ENCODE peak calls at places on chromosomes 5 and 9, in four cellular contexts. K is AG09309, Q is GM19239, S is kidney glomerular epithelial cell. E is an unnamed sample.

GRCh38 chr5:179488464-179488863 is 61.9 kb upstream of the RUFY1 start:
- DNase-seq in S (no peak), Q (no peak), K (no peak), E (no peak)

GRCh38 chr5:142080248-142080647 is 28.3 kb upstream of the NDFIP1 start:
- DNase-seq in Q (no peak), S (no peak), K (no peak), E (no peak)

GRCh38 chr5:142644127-142644526 is 41.8 kb downstream of the FGF1 start:
- DNase-seq in K (no peak), Q (no peak), S (peak), E (no peak)

GRCh38 chr9:91951944-91952520 is 2.0 kb upstream of the ROR2 start:
- DNase-seq in K (no peak), Q (no peak), S (no peak), E (no peak)

GRCh38 chr5:5140051-5141010 is at the start of gene ADAMTS16:
- DNase-seq in Q (no peak), S (no peak), K (no peak), E (peak)

GRCh38 chr5:127804886-127805426 is 101.8 kb downstream of the CCDC192 start:
- DNase-seq in S (no peak), K (no peak), Q (no peak), E (no peak)

GRCh38 chr9:136886610-136887597 is 588 bp downstream of the TRAF2 start:
- DNase-seq in K (no peak), S (no peak), Q (peak), E (no peak)

GRCh38 chr5:150301170-150301505 is 1.6 kb downstream of the ARSI start:
- DNase-seq in K (no peak), Q (no peak), S (no peak), E (no peak)

GRCh38 chr9:94082956-94083355 is 1.3 kb upstream of the PTPDC1 start:
- DNase-seq in K (no peak), Q (no peak), S (no peak), E (no peak)

GRCh38 chr9:72980600-72981265 is 27.9 kb upstream of the ALDH1A1 start:
- DNase-seq in K (no peak), Q (no peak), S (no peak), E (no peak)

GRCh38 chr5:180170810-180171567 is 38.0 kb downstream of the RASGEF1C start:
- DNase-seq in K (no peak), Q (no peak), S (no peak), E (no peak)

GRCh38 chr9:127493592-127494303 is 42.4 kb downstream of the LRSAM1 start:
- DNase-seq in Q (no peak), K (no peak), S (no peak), E (no peak)

GRCh38 chr9:4984171-4984570 is 901 bp upstream of the JAK2 start:
- DNase-seq in K (no peak), S (peak), Q (no peak), E (no peak)

GRCh38 chr9:36078047-36078446 is 41.3 kb downstream of the RECK start:
- DNase-seq in K (no peak), S (no peak), Q (no peak), E (no peak)

GRCh38 chr9:111621895-111622480 is 9.1 kb upstream of the DNAJC25 start:
- DNase-seq in S (no peak), Q (no peak), K (no peak), E (no peak)

GRCh38 chr5:127042593-127042992 is 12.2 kb upstream of the MARCHF3 start:
- DNase-seq in Q (no peak), S (no peak), K (no peak), E (no peak)

GRCh38 chr9:107489687-107490605 is at the start of gene KLF4:
- DNase-seq in K (peak), Q (peak), S (peak), E (peak)

E was measured in ovary.